ENCODE peak calls at places on chromosomes 7 and 10, in six cellular contexts. O is mesothelial cell of epicardium, G is AG04450, S is cardiac muscle cell, T is IMR-90, K is pancreas. D is an unnamed sample.

GRCh38 chr10:34998940-34999339 is 91.2 kb downstream of the CUL2 start:
- DNase-seq in K (no peak), G (no peak), S (no peak), O (no peak), T (no peak), D (no peak)

GRCh38 chr7:87028636-87029035 is 30.8 kb downstream of the ELAPOR2 start:
- DNase-seq in S (no peak), K (no peak), G (no peak), O (no peak), T (no peak), D (no peak)

GRCh38 chr10:78937388-78937787 is 131.4 kb upstream of the ZMIZ1 start:
- DNase-seq in O (no peak), T (no peak), S (peak), G (no peak), K (no peak), D (no peak)

GRCh38 chr10:90885176-90885575 is 13.4 kb downstream of the RPP30 start:
- DNase-seq in O (no peak), K (no peak), G (peak), T (peak), S (peak), D (no peak)

GRCh38 chr7:55062106-55062499 is 43.3 kb downstream of the EGFR start:
- DNase-seq in S (no peak), T (no peak), G (no peak), K (no peak), O (no peak), D (no peak)

GRCh38 chr7:94578615-94579014 is 69.0 kb downstream of the CASD1 start:
- DNase-seq in T (no peak), S (no peak), O (no peak), G (no peak), K (no peak), D (no peak)

GRCh38 chr7:158735935-158736334 is 31.3 kb upstream of the NCAPG2 start:
- DNase-seq in G (no peak), O (no peak), S (no peak), K (no peak), T (no peak), D (no peak)

GRCh38 chr7:17706734-17707133 is 233.6 kb downstream of the SNX13 start:
- DNase-seq in G (peak), K (peak), T (peak), O (no peak), S (peak), D (no peak)

DNA sequence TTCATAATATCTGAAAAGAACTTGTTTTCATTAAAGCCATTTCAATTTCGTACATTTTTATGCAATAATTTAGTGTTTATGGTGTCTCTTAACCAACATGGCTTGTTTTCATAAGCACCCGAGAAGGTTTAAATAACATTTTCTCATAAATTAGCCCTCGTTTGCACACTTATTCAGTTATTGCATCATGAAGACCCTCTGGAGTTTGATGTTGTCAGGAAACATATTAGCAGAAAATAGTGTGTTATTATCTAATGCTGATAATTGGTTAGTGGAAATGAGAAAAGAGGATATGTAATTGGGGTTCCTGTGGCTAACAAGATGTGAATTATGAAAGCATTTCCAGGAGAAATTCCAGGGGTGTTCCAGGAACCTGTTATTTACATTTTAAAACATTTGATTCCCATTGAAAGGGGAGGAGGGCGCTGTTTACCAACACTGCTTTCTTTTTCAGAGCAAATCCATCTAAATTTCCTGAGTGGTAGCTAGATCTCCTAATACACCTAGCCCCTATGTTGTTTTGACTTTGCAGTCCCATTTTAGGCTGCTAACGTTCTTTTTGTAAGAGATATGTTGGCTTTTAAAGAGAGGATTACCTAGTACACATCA is 130.7 kb downstream of the TCF7L2 start:
- DNase-seq in O (no peak), T (no peak), S (no peak), G (no peak), K (no peak), D (no peak)
- TF ChIP-seq CTCF in O (no peak), T (peak), S (peak), G (peak), K (no peak), D (no peak)

GRCh38 chr10:71973777-71974488 is 9.7 kb downstream of the CHST3 start:
- DNase-seq in O (no peak), G (no peak), S (no peak), K (no peak), T (no peak), D (no peak)

GRCh38 chr10:71975087-71975890 is 11.1 kb downstream of the CHST3 start:
- DNase-seq in K (no peak), O (no peak), G (no peak), T (no peak), S (peak), D (no peak)

GRCh38 chr10:71974489-71975011 is 10.4 kb downstream of the CHST3 start:
- DNase-seq in K (no peak), T (peak), G (no peak), O (no peak), S (peak), D (no peak)

GRCh38 chr10:71978476-71978875 is 14.3 kb downstream of the CHST3 start:
- DNase-seq in G (no peak), K (no peak), S (no peak), T (no peak), O (no peak), D (no peak)

DNA sequence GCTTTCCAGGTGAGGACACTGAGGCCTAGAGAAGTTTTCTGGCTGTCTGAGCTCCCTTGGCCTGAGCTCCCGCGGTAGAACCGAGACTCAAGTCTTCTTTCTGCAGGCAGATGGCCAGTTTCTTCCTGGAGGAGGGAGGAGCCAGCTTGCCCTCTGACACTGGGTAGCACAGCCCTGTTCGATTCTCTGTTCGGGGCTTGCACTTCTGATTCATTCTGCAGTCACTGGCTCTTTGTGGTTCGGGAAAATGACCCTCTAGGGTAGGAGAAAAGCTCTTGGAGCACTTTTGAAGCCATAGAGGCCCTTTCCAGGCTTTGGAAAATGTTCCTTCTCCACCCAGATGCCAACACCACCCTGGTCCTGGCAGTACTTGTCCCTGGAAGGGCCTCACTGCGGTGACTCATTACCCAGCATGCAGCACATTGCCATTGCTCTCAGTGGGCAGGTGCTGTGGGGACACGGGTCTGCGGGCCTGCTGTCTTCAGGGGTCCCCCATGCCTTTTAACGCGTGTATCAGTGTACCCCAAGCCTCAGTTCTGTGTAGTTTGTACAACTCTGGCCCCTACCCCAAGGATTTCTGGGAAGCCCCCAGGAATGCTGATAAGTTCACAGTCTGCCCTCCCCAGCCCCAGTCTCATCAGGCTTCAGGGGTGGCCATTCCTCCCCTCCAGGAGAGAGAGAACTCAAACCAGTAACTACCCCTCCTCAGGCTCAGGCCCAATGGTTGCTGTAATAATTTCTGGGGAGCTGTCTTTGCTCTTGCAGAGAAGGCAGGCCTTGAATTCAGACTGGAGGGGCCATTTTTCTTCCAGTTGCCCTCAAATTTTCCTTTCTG is 11.9 kb downstream of the CHST3 start:
- DNase-seq in T (peak), O (no peak), S (peak), G (no peak), K (no peak), D (no peak)
- TF ChIP-seq CTCF in T (no peak), O (no peak), S (no peak), G (no peak), K (no peak), D (no peak)

GRCh38 chr10:114486938-114487814 is 82.9 kb upstream of the AFAP1L2 start:
- DNase-seq in G (peak), S (no peak), T (peak), O (no peak), K (no peak), D (no peak)
- TF ChIP-seq CTCF in G (no peak), S (no peak), T (no peak), O (no peak), K (no peak), D (no peak)

GRCh38 chr10:104099941-104100340 is 14.3 kb upstream of the COL17A1 start:
- DNase-seq in S (peak), O (no peak), K (no peak), T (peak), G (no peak), D (no peak)
- TF ChIP-seq CTCF in S (no peak), O (no peak), K (no peak), T (no peak), G (no peak), D (no peak)

DNA sequence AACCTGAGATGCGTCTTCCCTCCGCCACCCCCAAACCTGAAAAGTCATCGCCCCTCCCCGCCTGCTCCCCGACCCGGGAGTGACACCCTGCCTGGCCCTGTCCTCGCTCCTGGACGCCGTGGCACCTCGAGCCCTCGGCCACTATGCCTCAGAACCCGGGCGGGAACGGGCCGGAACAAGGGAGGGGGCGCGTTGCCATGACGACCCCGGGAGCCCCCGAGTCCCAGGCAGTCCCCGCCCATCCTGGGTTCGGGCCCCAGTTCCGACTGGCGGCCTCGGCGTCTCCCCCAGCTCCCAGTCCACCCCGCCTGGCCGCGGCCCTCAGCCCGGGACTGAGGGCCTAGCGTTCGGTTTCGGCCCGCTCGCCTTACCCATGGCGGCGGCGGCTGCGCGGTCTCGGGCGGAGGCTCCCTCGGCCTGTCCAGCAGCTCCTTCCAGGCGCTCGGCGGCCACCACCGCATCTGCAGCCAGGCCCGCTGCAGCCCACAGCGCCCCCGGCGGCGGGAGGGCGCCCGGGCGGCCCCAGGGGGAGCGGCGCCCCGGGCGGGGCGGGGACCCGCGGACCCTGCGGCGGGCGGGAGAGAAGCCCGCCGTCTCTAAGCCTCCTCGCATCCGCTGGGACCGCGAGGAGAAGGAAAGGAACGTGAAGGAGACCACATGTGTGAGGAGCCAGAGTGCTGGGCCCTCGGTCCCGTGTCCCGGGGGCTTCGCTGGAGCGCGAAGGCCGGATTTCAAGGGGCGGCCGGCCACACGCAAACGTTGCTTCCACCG is at the start of gene RUFY2:
- DNase-seq in T (peak), O (peak), S (peak), G (peak), K (peak), D (peak)
- TF ChIP-seq CTCF in T (peak), O (peak), S (peak), G (peak), K (peak), D (peak)

GRCh38 chr10:17836917-17837316 is 27.8 kb downstream of the MRC1 start:
- DNase-seq in O (no peak), S (peak), K (peak), G (peak), T (peak), D (no peak)
- TF ChIP-seq CTCF in O (no peak), S (no peak), K (no peak), G (no peak), T (no peak), D (no peak)

GRCh38 chr7:120334475-120334874 is 61.5 kb downstream of the KCND2 start:
- DNase-seq in T (no peak), G (no peak), K (no peak), S (no peak), O (no peak), D (no peak)

GRCh38 chr7:120332433-120332832 is 59.5 kb downstream of the KCND2 start:
- DNase-seq in T (no peak), G (no peak), S (no peak), O (no peak), K (no peak), D (no peak)

GRCh38 chr7:120337308-120337907 is 64.4 kb downstream of the KCND2 start:
- DNase-seq in T (peak), S (peak), O (no peak), G (no peak), K (no peak), D (no peak)
- TF ChIP-seq CTCF in T (peak), S (peak), O (peak), G (peak), K (peak), D (no peak)

DNA sequence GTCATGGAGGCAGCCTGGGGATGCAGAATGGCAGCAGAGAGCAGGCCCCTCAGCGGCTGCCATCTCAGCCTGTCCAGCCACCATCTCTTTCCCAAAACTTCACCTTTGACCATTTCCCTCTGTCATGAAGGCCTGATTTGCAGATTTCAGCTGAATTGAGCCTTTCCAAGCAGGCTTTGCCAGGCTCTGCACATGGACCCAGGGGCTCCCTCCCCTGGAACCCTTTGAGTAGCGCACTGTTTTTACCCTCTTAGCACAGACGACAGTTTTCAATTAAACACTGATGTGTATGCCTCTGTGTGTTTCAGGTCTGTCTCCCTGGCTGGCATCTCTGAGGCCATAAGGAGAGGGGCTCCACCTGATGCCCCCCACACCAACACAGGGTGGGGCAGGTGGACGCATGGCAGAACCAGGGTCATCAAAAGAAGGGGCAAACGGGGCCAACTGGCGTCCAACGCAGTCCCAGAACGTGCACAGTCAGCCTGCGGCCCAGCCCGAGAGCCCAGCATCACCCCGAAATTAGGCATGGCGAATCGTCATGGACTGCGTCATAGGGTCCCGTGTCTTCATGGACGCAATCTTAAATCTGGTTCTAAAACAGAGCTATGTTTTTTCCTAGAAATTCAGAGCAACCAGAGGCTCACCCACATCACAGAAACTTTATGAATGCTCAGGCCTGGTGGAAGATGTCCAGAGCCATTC is 185.0 kb upstream of the TCERG1L start:
- DNase-seq in S (no peak), T (no peak), G (no peak), O (no peak), K (no peak), D (no peak)
- TF ChIP-seq CTCF in S (no peak), T (no peak), G (no peak), O (no peak), K (no peak), D (no peak)

D was measured in CD4-positive, alpha-beta T cell.